ENCODE peak calls at places on chromosomes 13 and 19, in seven cellular contexts. T is KG1; M is PC-9; W is activated T-helper 1 cell treated with anti-CD3 and anti-CD28 coated beads, Interleukin-12 subunit alpha, Interleukin-12 subunit beta, Interleukin-2, Interleukin-4 antibody, amounts not matched to agents 30 ng/mL and 10 ng/mL and 1 ng/mL, durations not matched to agents 14 hours and 24 hours and 36 hours; Y is stimulated activated CD8-positive, alpha-beta memory T cell treated with anti-CD3 and anti-CD28 coated beads, Interleukin-15, amount 100 ng/mL, for 24 hours; Q is lower leg skin; L is right cardiac atrium. V is an unnamed sample.

GRCh38 chr19:51242881-51243280 is 8.0 kb upstream of the SIGLECL1 start:
- DNase-seq in Q (no peak), T (no peak), L (no peak), M (no peak), W (no peak), Y (no peak), V (no peak)

GRCh38 chr19:49570138-49570856 is 10.1 kb downstream of the NOSIP start:
- DNase-seq in M (peak; percentile 54), L (no peak), Q (no peak), T (peak; percentile 91), W (peak; percentile 69), Y (no peak), V (peak; percentile 69)

GRCh38 chr19:5667751-5668271 is 12.5 kb downstream of the MICOS13 start:
- DNase-seq in W (no peak), T (no peak), L (no peak), Q (no peak), M (no peak), Y (no peak), V (no peak)

GRCh38 chr13:68727788-68728187 is 1379.8 kb upstream of the ATXN8OS start:
- DNase-seq in Y (no peak), W (no peak), M (no peak), T (no peak), Q (no peak), L (no peak), V (no peak)

GRCh38 chr13:25132021-25132420 is 36.1 kb downstream of the PABPC3 start:
- DNase-seq in Q (no peak), L (no peak), M (no peak), T (no peak), W (no peak), Y (no peak), V (no peak)

GRCh38 chr19:2631213-2631821 is 71.2 kb downstream of the GNG7 start:
- DNase-seq in T (peak; percentile 42), M (no peak), W (no peak), L (no peak), Y (no peak), Q (no peak), V (no peak)

GRCh38 chr13:100721885-100722512 is 47.4 kb upstream of the TMTC4 start:
- DNase-seq in Q (no peak), Y (peak; percentile 20), L (no peak), M (peak; percentile 29), W (peak; percentile 17), T (peak; percentile 63), V (peak; percentile 37)

GRCh38 chr19:10353793-10354391 is 14.5 kb upstream of the ICAM3 start:
- DNase-seq in T (no peak), L (peak; percentile 83), Y (no peak), W (no peak), M (no peak), Q (no peak), V (peak; percentile 46)

GRCh38 chr19:44796701-44797115 is 12.2 kb upstream of the BCAM start:
- DNase-seq in L (no peak), Y (no peak), M (no peak), T (peak; percentile 11), Q (no peak), W (no peak), V (no peak)

GRCh38 chr13:100269837-100270236 is 180.9 kb downstream of the PCCA start:
- DNase-seq in L (peak; percentile 84), T (no peak), Q (peak; percentile 89), Y (no peak), M (no peak), W (no peak), V (no peak)

GRCh38 chr13:29937836-29938235 is 87.4 kb upstream of the UBL3 start:
- DNase-seq in M (no peak), Y (no peak), Q (no peak), T (no peak), L (no peak), W (peak; percentile 25), V (no peak)

GRCh38 chr19:39236527-39236926 is 8.3 kb downstream of the IFNL3 start:
- DNase-seq in L (no peak), M (no peak), Y (no peak), W (no peak), T (no peak), Q (no peak), V (peak; percentile 63)

GRCh38 chr13:29993716-29994488 is 143.5 kb upstream of the UBL3 start:
- DNase-seq in W (no peak), Q (no peak), L (no peak), T (no peak), Y (no peak), M (no peak), V (no peak)

V was measured in stimulated activated naive CD8-positive, alpha-beta T cell treated with anti-CD3 and anti-CD28 coated beads, Interleukin-15, amount 100 ng/mL, for 72 hours.